ENCODE peak calls at places on chromosome 13, in ten cellular contexts. B, E, W, V, H, J, Y, D, F and K are unnamed samples. For H3K4me1, the result is how much of the 10 kb centered on the place peaks cover.

GRCh38 chr13:22050951-22051563 is 380.2 kb downstream of the FGF9 start:
- DNase-seq in B (no peak), J (no peak), V (no peak), E (no peak), H (no peak), W (no peak), F (no peak), Y (no peak), D (no peak), K (no peak)

GRCh38 chr13:80030491-80030890 is 310.4 kb downstream of the SPRY2 start:
- DNase-seq in J (no peak), F (no peak), Y (peak), H (no peak), E (no peak), D (no peak), W (no peak), V (peak), B (peak), K (no peak)

GRCh38 chr13:71030789-71031188 is 836.2 kb downstream of the DACH1 start:
- DNase-seq in Y (no peak), W (no peak), E (no peak), F (no peak), B (no peak), D (no peak), H (no peak), V (no peak), J (no peak), K (no peak)

GRCh38 chr13:27334774-27335490 is 64.3 kb downstream of the RASL11A start:
- DNase-seq in B (no peak), V (no peak), E (no peak), D (no peak), Y (no peak), F (no peak), W (no peak), H (no peak), J (no peak), K (no peak)

GRCh38 chr13:35475131-35475959 is 1.1 kb downstream of the MAB21L1 start:
- DNase-seq in E (no peak), W (no peak), D (peak), H (peak), J (no peak), V (no peak), Y (peak), B (no peak), F (no peak), K (no peak)

GRCh38 chr13:24251525-24251924 is 57.9 kb upstream of the C1QTNF9 start:
- DNase-seq in F (peak), E (no peak), V (no peak), J (no peak), D (no peak), B (no peak), W (peak), H (no peak), Y (no peak), K (no peak)

GRCh38 chr13:104954210-104954609 is 1581.3 kb downstream of the EFNB2 start:
- DNase-seq in J (no peak), D (no peak), E (no peak), W (no peak), Y (no peak), H (no peak), V (no peak), B (no peak), F (no peak), K (no peak)

GRCh38 chr13:80047406-80047805 is 293.5 kb downstream of the SPRY2 start:
- DNase-seq in J (no peak), V (no peak), H (no peak), E (no peak), D (no peak), F (no peak), W (no peak), B (no peak), Y (no peak), K (no peak)

GRCh38 chr13:41970918-41971317 is 10.0 kb upstream of the VWA8 start:
- DNase-seq in J (no peak), H (no peak), V (no peak), F (no peak), Y (no peak), B (no peak), D (no peak), W (no peak), E (no peak), K (no peak)

GRCh38 chr13:32016119-32016518 is 15.5 kb upstream of the FRY start:
- DNase-seq in F (no peak), E (no peak), D (no peak), J (no peak), H (no peak), Y (no peak), V (no peak), W (no peak), B (no peak), K (no peak)

GRCh38 chr13:102197193-102197592 is 204.7 kb downstream of the FGF14 start:
- DNase-seq in F (no peak), V (no peak), W (no peak), J (no peak), D (no peak), Y (no peak), B (no peak), E (no peak), H (no peak), K (no peak)

GRCh38 chr13:113751491-113751890 is 7.5 kb upstream of the TMEM255B start:
- DNase-seq in B (no peak), Y (no peak), J (no peak), D (no peak), H (no peak), F (no peak), W (no peak), V (no peak), E (no peak), K (no peak)

GRCh38 chr13:83350569-83350968 is 531.7 kb downstream of the SLITRK1 start:
- DNase-seq in J (no peak), F (no peak), V (no peak), H (no peak), E (no peak), D (no peak), B (no peak), Y (no peak), W (no peak), K (no peak)

GRCh38 chr13:95083758-95084157 is 217.5 kb downstream of the ABCC4 start:
- DNase-seq in E (no peak), J (no peak), V (no peak), W (no peak), H (no peak), F (no peak), Y (no peak), B (no peak), D (no peak), K (no peak)

GRCh38 chr13:110921209-110921608 is 6.3 kb upstream of the ANKRD10 start:
- DNase-seq in J (no peak), W (no peak), H (no peak), F (no peak), B (no peak), D (no peak), E (no peak), V (no peak), Y (no peak), K (no peak)

GRCh38 chr13:32206097-32206740 is 108.9 kb downstream of the ZAR1L start:
- DNase-seq in B (no peak), F (no peak), W (no peak), D (no peak), Y (no peak), V (no peak), J (no peak), H (no peak), E (no peak), K (no peak)

GRCh38 chr13:38045278-38046048 is 175.9 kb upstream of the TRPC4 start:
- DNase-seq in V (no peak), B (no peak), D (no peak), H (peak), Y (no peak), F (no peak), W (no peak), E (no peak), J (no peak), K (no peak)

GRCh38 chr13:75480691-75481175 is 1.2 kb downstream of the TBC1D4 start:
- DNase-seq in D (peak), J (peak), W (peak), F (peak), V (peak), E (peak), B (peak), H (peak), Y (peak), K (no peak)

GRCh38 chr13:73273737-73274136 is 214.9 kb downstream of the KLF5 start:
- DNase-seq in H (no peak), E (no peak), B (no peak), D (no peak), W (no peak), J (no peak), V (no peak), Y (no peak), F (no peak), K (no peak)

GRCh38 chr13:27043013-27043412 is 128.6 kb downstream of the USP12 start:
- DNase-seq in Y (no peak), W (no peak), F (no peak), H (no peak), V (peak), J (peak), E (no peak), B (no peak), D (peak), K (peak)

GRCh38 chr13:23945612-23946011 is 48.3 kb upstream of the C1QTNF9B start:
- DNase-seq in V (no peak), J (no peak), D (no peak), Y (no peak), B (no peak), H (no peak), E (no peak), F (no peak), W (no peak), K (no peak)

GRCh38 chr13:30766957-30767603 is 31.7 kb downstream of the ALOX5AP start:
- DNase-seq in J (no peak), F (no peak), B (no peak), H (no peak), D (no peak), E (no peak), W (no peak), Y (no peak), V (no peak), K (no peak)

GRCh38 chr13:59424661-59425060 is 739.1 kb downstream of the DIAPH3 start:
- DNase-seq in W (no peak), V (no peak), E (no peak), D (no peak), F (no peak), B (no peak), Y (no peak), H (no peak), J (no peak), K (no peak)

GRCh38 chr13:36447501-36447900 is 15.2 kb downstream of the CCNA1 start:
- DNase-seq in J (no peak), H (no peak), D (no peak), W (no peak), E (no peak), B (no peak), Y (no peak), V (no peak), F (no peak), K (no peak)

GRCh38 chr13:95624020-95624419 is 20.5 kb downstream of the DZIP1 start:
- DNase-seq in Y (no peak), F (peak), J (peak), W (peak), E (no peak), V (no peak), B (no peak), H (peak), D (no peak), K (no peak)

GRCh38 chr13:100560498-100561215 is 27.9 kb downstream of the GGACT start:
- DNase-seq in E (no peak), W (no peak), Y (no peak), V (no peak), H (no peak), B (no peak), J (no peak), D (no peak), F (no peak), K (no peak)

GRCh38 chr13:74026753-74027152 is 107.5 kb downstream of the KLF12 start:
- DNase-seq in B (no peak), F (peak), J (no peak), V (no peak), E (no peak), D (peak), W (peak), H (no peak), Y (no peak), K (no peak)

GRCh38 chr13:71661921-71662320 is 205.1 kb downstream of the DACH1 start:
- DNase-seq in V (no peak), D (no peak), E (no peak), F (no peak), Y (no peak), W (no peak), J (no peak), B (no peak), H (no peak), K (no peak)

GRCh38 chr13:43237616-43238015 is 214.2 kb downstream of the DNAJC15 start:
- DNase-seq in H (no peak), J (no peak), V (no peak), F (no peak), W (no peak), E (no peak), Y (no peak), D (no peak), B (no peak), K (no peak)
- H3K4me1 ChIP-seq in H (under half), J (under half), V (under half), F (under half), W (under half), E (under half), Y (under half), D (under half), B (under half), K (under half)

DNA sequence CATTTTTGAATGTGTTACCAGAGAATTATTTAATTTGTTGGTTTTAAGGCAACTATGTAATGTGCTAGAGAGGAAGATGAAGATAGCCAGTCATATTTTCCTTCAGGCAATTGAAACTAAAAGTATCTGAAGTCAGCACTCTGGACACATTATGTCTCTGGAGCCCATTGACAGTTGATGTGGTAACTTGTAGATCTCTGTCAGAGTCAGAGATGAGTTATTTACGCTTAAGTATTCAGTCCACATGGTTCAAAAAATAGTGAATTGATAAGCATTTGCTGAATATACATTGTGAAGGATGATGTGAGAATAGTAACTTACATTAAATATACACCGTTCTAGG is 2.1 kb downstream of the ZMYM2 start:
- DNase-seq in J (no peak), F (no peak), H (no peak), B (no peak), E (no peak), D (no peak), Y (no peak), V (no peak), W (no peak), K (no peak)
- H3K4me3 ChIP-seq in J (peak), F (peak), H (peak), B (no peak), E (no peak), D (peak), Y (peak), V (no peak), W (peak), K (peak)

GRCh38 chr13:78468546-78469060 is 134.7 kb downstream of the POU4F1 start:
- DNase-seq in W (no peak), Y (no peak), D (no peak), E (no peak), B (no peak), V (no peak), H (no peak), J (no peak), F (no peak), K (no peak)
- H3K4me1 ChIP-seq in W (under half), Y (under half), D (under half), E (under half), B (under half), V (under half), H (under half), J (under half), F (under half), K (under half)

GRCh38 chr13:29182216-29182615 is 362.1 kb downstream of the MTUS2 start:
- DNase-seq in J (no peak), Y (no peak), F (no peak), B (no peak), H (no peak), E (no peak), D (no peak), W (no peak), V (no peak), K (no peak)
- H3K4me3 ChIP-seq in J (no peak), Y (no peak), F (no peak), B (no peak), H (no peak), E (no peak), D (no peak), W (no peak), V (no peak), K (no peak)

GRCh38 chr13:50524540-50524939 is 319.0 kb downstream of the DLEU7 start:
- DNase-seq in E (no peak), J (no peak), V (no peak), W (no peak), B (no peak), F (no peak), Y (no peak), D (no peak), H (no peak), K (no peak)

GRCh38 chr13:50526771-50527567 is 316.5 kb downstream of the DLEU7 start:
- DNase-seq in E (no peak), Y (peak), J (no peak), V (no peak), H (no peak), W (no peak), F (no peak), B (no peak), D (no peak), K (no peak)

GRCh38 chr13:50527612-50528509 is 315.6 kb downstream of the DLEU7 start:
- DNase-seq in J (no peak), V (no peak), W (no peak), F (no peak), H (no peak), D (no peak), E (no peak), Y (peak), B (no peak), K (no peak)

GRCh38 chr13:50531917-50532899 is 311.3 kb downstream of the DLEU7 start:
- DNase-seq in W (no peak), F (no peak), E (no peak), H (no peak), D (no peak), Y (no peak), V (no peak), B (no peak), J (no peak), K (no peak)

DNA sequence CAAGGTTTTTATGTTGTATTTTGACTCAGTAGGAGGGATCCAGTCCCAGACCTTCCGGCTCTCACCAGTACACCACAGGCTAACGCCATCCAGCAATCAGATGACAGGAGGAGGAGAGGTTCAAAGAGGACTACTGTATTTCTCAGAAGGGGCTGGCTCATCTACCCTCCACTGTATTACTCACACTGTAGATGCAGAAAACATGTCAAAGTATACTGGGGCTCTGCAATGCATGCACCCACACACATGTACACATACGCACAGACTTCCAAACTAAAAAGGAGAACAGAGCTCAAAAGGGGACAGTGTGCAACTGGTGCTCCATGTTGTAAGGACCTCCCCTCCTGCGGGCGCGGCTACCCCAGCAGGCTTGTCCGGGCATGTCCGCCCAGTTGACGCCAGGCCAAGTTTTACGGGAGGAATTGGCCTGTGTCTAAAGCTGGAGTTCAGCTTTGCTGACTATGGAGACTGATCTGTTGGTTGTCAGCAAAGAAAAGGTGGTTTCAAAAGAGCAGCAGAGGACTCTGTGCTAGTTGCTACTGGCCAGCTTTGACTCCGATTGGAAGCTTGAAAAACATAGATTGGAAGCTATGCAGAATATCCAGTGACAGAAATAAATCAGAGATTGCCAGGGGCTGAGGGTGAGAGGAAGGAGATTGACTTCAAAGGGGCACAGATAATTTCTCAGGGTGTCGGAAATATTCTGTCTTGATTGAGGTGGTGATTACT is 314.2 kb downstream of the DLEU7 start:
- DNase-seq in W (no peak), F (no peak), V (peak), J (no peak), H (no peak), E (peak), D (peak), B (peak), Y (peak), K (peak)
- H3K4me1 ChIP-seq in W (under half), F (under half), V (under half), J (under half), H (under half), E (under half), D (under half), B (under half), Y (under half), K (under half)

DNA sequence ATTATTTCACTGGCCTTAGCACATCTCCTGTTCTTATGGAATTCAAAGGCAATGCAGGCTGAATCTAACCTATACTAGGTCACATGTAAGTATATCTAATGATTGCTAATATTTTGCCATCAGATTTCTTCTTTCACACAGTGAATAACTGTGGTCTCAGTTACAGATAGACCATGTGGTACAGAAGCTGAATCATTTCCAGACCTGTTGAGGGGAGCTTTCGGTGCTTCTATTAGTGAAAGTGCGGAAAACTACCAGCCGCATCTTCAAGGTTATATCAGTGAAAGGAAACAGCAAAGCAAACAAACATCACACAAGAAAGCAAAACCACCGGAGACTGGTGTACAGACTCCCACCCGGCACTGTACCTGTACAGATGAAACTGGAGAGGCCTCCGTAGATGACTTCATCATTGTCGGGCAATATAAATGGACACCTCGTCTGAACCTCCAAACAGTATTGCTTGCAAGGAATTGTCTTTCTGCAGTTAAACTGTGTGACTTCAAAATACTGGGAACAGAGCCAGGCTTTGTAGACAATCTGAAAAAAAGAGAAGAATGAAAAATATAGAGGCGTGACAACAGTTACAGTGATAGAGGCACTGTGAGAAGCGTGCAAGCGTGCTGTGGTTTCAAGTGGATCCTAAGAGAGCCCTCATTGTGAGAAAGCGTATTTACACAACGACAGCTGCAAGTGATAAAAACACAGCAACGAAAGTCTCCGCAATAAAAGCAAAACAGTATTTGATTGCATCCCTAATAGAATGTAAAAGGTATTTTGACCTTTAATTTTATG is 642.5 kb upstream of the ARGLU1 start:
- DNase-seq in D (no peak), E (no peak), Y (no peak), V (no peak), W (no peak), H (no peak), J (no peak), F (no peak), B (no peak), K (no peak)
- H3K4me3 ChIP-seq in D (peak), E (no peak), Y (peak), V (no peak), W (no peak), H (no peak), J (no peak), F (no peak), B (no peak), K (peak)